ENCODE peak calls at places on chromosomes 13 and 19, in nine cellular contexts. F is sciatic nerve; S is HFF-Myc; N is right atrium auricular region; C is activated T-cell treated with anti-CD3 and anti-CD28 coated beads for 24 hours; D is T1000; H is NCI-H774; Y is activated CD4-positive, alpha-beta T cell treated with anti-CD3 and anti-CD28 coated beads for 36 hours; V is esophagus muscularis mucosa. G is an unnamed sample.

GRCh38 chr13:46119883-46120614 is 15.2 kb upstream of the CPB2 start:
- DNase-seq in S (no peak), D (no peak), C (no peak), V (no peak), F (no peak), Y (no peak), N (no peak), H (no peak), G (no peak)

GRCh38 chr13:110531671-110532083 is 29.8 kb downstream of the RAB20 start:
- DNase-seq in H (no peak), Y (no peak), V (no peak), C (no peak), D (no peak), N (no peak), F (no peak), S (no peak), G (no peak)

GRCh38 chr13:38582133-38582532 is 104.7 kb upstream of the FREM2 start:
- DNase-seq in F (no peak), H (peak), C (no peak), S (no peak), V (no peak), D (no peak), N (no peak), Y (no peak), G (no peak)

GRCh38 chr13:51317262-51317661 is 22.2 kb upstream of the SERPINE3 start:
- DNase-seq in H (no peak), S (no peak), F (no peak), D (no peak), C (no peak), Y (no peak), V (no peak), N (no peak), G (no peak)

GRCh38 chr13:85659493-85659892 is 139.7 kb downstream of the SLITRK6 start:
- DNase-seq in H (no peak), Y (no peak), S (no peak), N (no peak), C (no peak), D (no peak), F (no peak), V (no peak), G (no peak)

GRCh38 chr13:105773887-105774538 is 761.4 kb downstream of the EFNB2 start:
- DNase-seq in N (no peak), C (no peak), F (no peak), H (no peak), V (no peak), S (no peak), Y (peak), D (no peak), G (no peak)

GRCh38 chr13:42968906-42969305 is 23.1 kb downstream of the EPSTI1 start:
- DNase-seq in C (no peak), D (no peak), N (no peak), F (no peak), V (peak), Y (no peak), S (no peak), H (no peak), G (peak)

GRCh38 chr19:719081-719512 is 10.4 kb downstream of the PALM start:
- DNase-seq in Y (no peak), D (no peak), V (no peak), H (no peak), N (peak), C (no peak), S (no peak), F (peak), G (no peak)

GRCh38 chr13:88919970-88920628 is 1248.9 kb downstream of the SLITRK5 start:
- DNase-seq in D (no peak), H (no peak), C (peak), Y (peak), V (no peak), N (no peak), F (no peak), S (no peak), G (no peak)

GRCh38 chr19:12786149-12786870 is 5.0 kb upstream of the JUNB start:
- DNase-seq in H (no peak), F (no peak), N (peak), V (no peak), S (no peak), C (no peak), Y (peak), D (no peak), G (no peak)

GRCh38 chr13:73939071-73939380 is 195.2 kb downstream of the KLF12 start:
- DNase-seq in D (no peak), C (no peak), V (no peak), S (no peak), F (no peak), N (no peak), Y (no peak), H (no peak), G (no peak)

GRCh38 chr13:51843529-51843928 is 1.4 kb downstream of the TMEM272 start:
- DNase-seq in H (no peak), F (no peak), N (no peak), Y (no peak), V (no peak), D (no peak), S (no peak), C (no peak), G (no peak)

GRCh38 chr19:50332264-50333038 is 3.3 kb upstream of the KCNC3 start:
- DNase-seq in N (no peak), F (no peak), C (no peak), V (no peak), S (no peak), D (no peak), Y (peak), H (no peak), G (no peak)

GRCh38 chr13:31433756-31434155 is 234.0 kb downstream of the B3GLCT start:
- DNase-seq in H (no peak), Y (no peak), V (no peak), F (no peak), D (no peak), S (no peak), N (no peak), C (no peak), G (no peak)

GRCh38 chr13:108120332-108120731 is 95.0 kb downstream of the LIG4 start:
- DNase-seq in N (no peak), D (no peak), V (no peak), H (peak), S (no peak), F (no peak), C (no peak), Y (no peak), G (no peak)

GRCh38 chr19:1122972-1123363 is 19.2 kb downstream of the GPX4 start:
- DNase-seq in N (no peak), V (no peak), C (peak), F (peak), Y (peak), D (peak), S (no peak), H (peak), G (no peak)

GRCh38 chr19:18119243-18120105 is 21.9 kb downstream of the MAST3 start:
- DNase-seq in S (no peak), C (no peak), V (no peak), F (no peak), H (no peak), N (no peak), Y (peak), D (no peak), G (no peak)

GRCh38 chr13:29674532-29674931 is 79.0 kb upstream of the SLC7A1 start:
- DNase-seq in Y (no peak), D (no peak), F (no peak), V (no peak), N (no peak), S (no peak), C (no peak), H (no peak), G (no peak)

GRCh38 chr19:9885077-9885552 is 50.0 kb downstream of the PIN1 start:
- DNase-seq in H (no peak), C (no peak), F (peak), S (no peak), Y (no peak), N (no peak), D (no peak), V (no peak), G (no peak)

GRCh38 chr13:38566526-38566925 is 120.4 kb upstream of the FREM2 start:
- DNase-seq in F (no peak), Y (no peak), D (no peak), V (no peak), S (peak), H (peak), N (no peak), C (no peak), G (no peak)

GRCh38 chr13:38265135-38265497 is 84.5 kb upstream of the UFM1 start:
- DNase-seq in F (no peak), C (no peak), H (no peak), Y (no peak), S (no peak), N (no peak), V (no peak), D (no peak), G (no peak)

GRCh38 chr19:48487944-48488343 is 18.8 kb downstream of the CYTH2 start:
- DNase-seq in Y (no peak), V (no peak), C (no peak), S (no peak), D (peak), F (no peak), N (no peak), H (no peak), G (no peak)

GRCh38 chr19:10936661-10937084 is 8.1 kb downstream of the TIMM29 start:
- DNase-seq in C (no peak), H (peak), V (no peak), S (peak), F (no peak), D (peak), N (no peak), Y (peak), G (peak)